ENCODE peak calls at places on chromosome 1, in nine cellular contexts. One of them, this sample, is unnamed. For H3K27me3 and H3K4me1, the result is how much of the 10 kb centered on the place peaks cover.

GRCh38 chr1:111469539-111469938 is 4.2 kb upstream of the C1orf162 start:
- DNase-seq in H9: no peak
- DNase-seq in uterus: no peak
- DNase-seq in astrocyte: no peak
- DNase-seq in K562: no peak
- DNase-seq in left ventricle myocardium inferior: no peak
- DNase-seq in CD8-positive, alpha-beta memory T cell: no peak
- DNase-seq in right lobe of liver: no peak
- DNase-seq in CD8-positive, alpha-beta T cell: no peak
- DNase-seq in this sample: no peak

GRCh38 chr1:5938068-5938740 is 54.0 kb downstream of the NPHP4 start:
- DNase-seq in H9: peak
- DNase-seq in uterus: no peak
- DNase-seq in astrocyte: peak
- DNase-seq in K562: no peak
- DNase-seq in left ventricle myocardium inferior: no peak
- DNase-seq in CD8-positive, alpha-beta memory T cell: no peak
- DNase-seq in right lobe of liver: no peak
- DNase-seq in CD8-positive, alpha-beta T cell: no peak
- DNase-seq in this sample: peak

GRCh38 chr1:14737561-14738094 is 139.1 kb downstream of the KAZN start:
- DNase-seq in H9: no peak
- DNase-seq in uterus: no peak
- DNase-seq in astrocyte: no peak
- DNase-seq in K562: peak
- DNase-seq in left ventricle myocardium inferior: no peak
- DNase-seq in CD8-positive, alpha-beta memory T cell: no peak
- DNase-seq in right lobe of liver: no peak
- DNase-seq in CD8-positive, alpha-beta T cell: no peak
- DNase-seq in this sample: peak

GRCh38 chr1:26932536-26932935 is 11.0 kb downstream of the NUDC start:
- DNase-seq in H9: no peak
- DNase-seq in uterus: no peak
- DNase-seq in astrocyte: no peak
- DNase-seq in K562: no peak
- DNase-seq in left ventricle myocardium inferior: no peak
- DNase-seq in CD8-positive, alpha-beta memory T cell: no peak
- DNase-seq in right lobe of liver: no peak
- DNase-seq in CD8-positive, alpha-beta T cell: no peak
- DNase-seq in this sample: no peak

GRCh38 chr1:153525088-153525713 is 10.6 kb downstream of the S100A6 start:
- DNase-seq in H9: no peak
- DNase-seq in uterus: peak
- DNase-seq in astrocyte: no peak
- DNase-seq in K562: no peak
- DNase-seq in left ventricle myocardium inferior: no peak
- DNase-seq in CD8-positive, alpha-beta memory T cell: no peak
- DNase-seq in right lobe of liver: no peak
- DNase-seq in CD8-positive, alpha-beta T cell: no peak
- DNase-seq in this sample: peak

GRCh38 chr1:208179850-208180416 is 64.3 kb downstream of the PLXNA2 start:
- DNase-seq in H9: no peak
- DNase-seq in uterus: no peak
- DNase-seq in astrocyte: no peak
- DNase-seq in K562: no peak
- DNase-seq in left ventricle myocardium inferior: no peak
- DNase-seq in CD8-positive, alpha-beta memory T cell: no peak
- DNase-seq in right lobe of liver: no peak
- DNase-seq in CD8-positive, alpha-beta T cell: no peak
- DNase-seq in this sample: no peak

GRCh38 chr1:151972533-151973270 is 21.0 kb downstream of the S100A10 start:
- DNase-seq in H9: peak
- DNase-seq in uterus: peak
- DNase-seq in astrocyte: peak
- DNase-seq in K562: peak
- DNase-seq in left ventricle myocardium inferior: no peak
- DNase-seq in CD8-positive, alpha-beta memory T cell: no peak
- DNase-seq in right lobe of liver: no peak
- DNase-seq in CD8-positive, alpha-beta T cell: no peak
- DNase-seq in this sample: peak

GRCh38 chr1:211172657-211173056 is 38.7 kb upstream of the KCNH1 start:
- DNase-seq in H9: no peak
- DNase-seq in uterus: no peak
- DNase-seq in astrocyte: no peak
- DNase-seq in K562: no peak
- DNase-seq in left ventricle myocardium inferior: no peak
- DNase-seq in CD8-positive, alpha-beta memory T cell: no peak
- DNase-seq in right lobe of liver: no peak
- DNase-seq in CD8-positive, alpha-beta T cell: no peak
- DNase-seq in this sample: no peak

GRCh38 chr1:67304023-67304422 is 3.6 kb upstream of the IL12RB2 start:
- DNase-seq in H9: no peak
- DNase-seq in uterus: no peak
- DNase-seq in astrocyte: no peak
- DNase-seq in K562: no peak
- DNase-seq in left ventricle myocardium inferior: no peak
- DNase-seq in CD8-positive, alpha-beta memory T cell: no peak
- DNase-seq in right lobe of liver: no peak
- DNase-seq in CD8-positive, alpha-beta T cell: no peak
- DNase-seq in this sample: no peak
- H3K27me3 ChIP-seq in H9: under half
- H3K27me3 ChIP-seq in uterus: under half
- H3K27me3 ChIP-seq in astrocyte: under half
- H3K27me3 ChIP-seq in K562: under half
- H3K27me3 ChIP-seq in left ventricle myocardium inferior: under half
- H3K27me3 ChIP-seq in CD8-positive, alpha-beta memory T cell: under half
- H3K27me3 ChIP-seq in right lobe of liver: under half
- H3K27me3 ChIP-seq in CD8-positive, alpha-beta T cell: under half
- H3K27me3 ChIP-seq in this sample: under half

GRCh38 chr1:150572918-150573647 is 6.3 kb downstream of the MCL1 start:
- DNase-seq in H9: peak
- DNase-seq in uterus: no peak
- DNase-seq in astrocyte: no peak
- DNase-seq in K562: no peak
- DNase-seq in left ventricle myocardium inferior: no peak
- DNase-seq in CD8-positive, alpha-beta memory T cell: no peak
- DNase-seq in right lobe of liver: no peak
- DNase-seq in CD8-positive, alpha-beta T cell: no peak
- DNase-seq in this sample: no peak
- H3K27ac ChIP-seq in H9: peak
- H3K27ac ChIP-seq in uterus: peak
- H3K27ac ChIP-seq in astrocyte: peak
- H3K27ac ChIP-seq in K562: no peak
- H3K27ac ChIP-seq in left ventricle myocardium inferior: peak
- H3K27ac ChIP-seq in CD8-positive, alpha-beta memory T cell: no peak
- H3K27ac ChIP-seq in right lobe of liver: peak
- H3K27ac ChIP-seq in CD8-positive, alpha-beta T cell: peak
- H3K27ac ChIP-seq in this sample: peak

DNA sequence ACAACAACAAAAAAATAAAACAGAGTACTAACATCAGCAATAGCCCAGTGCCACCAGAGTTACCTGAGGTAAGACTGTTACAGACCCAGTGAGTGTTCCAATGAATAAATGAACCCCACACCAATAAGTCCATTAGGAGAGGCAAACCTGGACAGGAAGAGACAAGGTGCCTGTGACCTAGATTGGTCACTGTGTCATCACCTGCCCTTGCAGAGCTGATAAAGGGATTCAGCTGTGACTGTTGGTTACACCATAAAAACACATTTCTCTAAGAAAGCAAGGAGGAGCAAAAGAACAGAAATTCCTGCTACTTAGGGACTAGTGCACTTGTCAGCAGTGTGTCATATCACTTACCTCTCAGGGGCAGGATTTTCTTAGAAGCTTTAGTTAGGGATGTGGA is 37.5 kb downstream of the CD2 start:
- DNase-seq in H9: no peak
- DNase-seq in uterus: no peak
- DNase-seq in astrocyte: no peak
- DNase-seq in K562: no peak
- DNase-seq in left ventricle myocardium inferior: no peak
- DNase-seq in CD8-positive, alpha-beta memory T cell: no peak
- DNase-seq in right lobe of liver: no peak
- DNase-seq in CD8-positive, alpha-beta T cell: no peak
- DNase-seq in this sample: no peak
- H3K4me1 ChIP-seq in H9: under half
- H3K4me1 ChIP-seq in uterus: under half
- H3K4me1 ChIP-seq in astrocyte: under half
- H3K4me1 ChIP-seq in K562: under half
- H3K4me1 ChIP-seq in left ventricle myocardium inferior: under half
- H3K4me1 ChIP-seq in CD8-positive, alpha-beta memory T cell: under half
- H3K4me1 ChIP-seq in right lobe of liver: under half
- H3K4me1 ChIP-seq in CD8-positive, alpha-beta T cell: under half
- H3K4me1 ChIP-seq in this sample: under half

GRCh38 chr1:220886470-220887201 is 7.4 kb downstream of the HLX start:
- DNase-seq in H9: no peak
- DNase-seq in uterus: no peak
- DNase-seq in astrocyte: no peak
- DNase-seq in K562: no peak
- DNase-seq in left ventricle myocardium inferior: no peak
- DNase-seq in CD8-positive, alpha-beta memory T cell: no peak
- DNase-seq in right lobe of liver: no peak
- DNase-seq in CD8-positive, alpha-beta T cell: no peak
- DNase-seq in this sample: no peak
- H3K27me3 ChIP-seq in H9: half or more
- H3K27me3 ChIP-seq in uterus: under half
- H3K27me3 ChIP-seq in astrocyte: half or more
- H3K27me3 ChIP-seq in K562: half or more
- H3K27me3 ChIP-seq in left ventricle myocardium inferior: half or more
- H3K27me3 ChIP-seq in CD8-positive, alpha-beta memory T cell: under half
- H3K27me3 ChIP-seq in right lobe of liver: under half
- H3K27me3 ChIP-seq in CD8-positive, alpha-beta T cell: under half
- H3K27me3 ChIP-seq in this sample: under half

GRCh38 chr1:35080171-35080854 is 1.1 kb downstream of the ZMYM1 start:
- DNase-seq in H9: no peak
- DNase-seq in uterus: no peak
- DNase-seq in astrocyte: no peak
- DNase-seq in K562: peak
- DNase-seq in left ventricle myocardium inferior: no peak
- DNase-seq in CD8-positive, alpha-beta memory T cell: no peak
- DNase-seq in right lobe of liver: no peak
- DNase-seq in CD8-positive, alpha-beta T cell: no peak
- DNase-seq in this sample: no peak
- H3K27ac ChIP-seq in H9: no peak
- H3K27ac ChIP-seq in uterus: peak
- H3K27ac ChIP-seq in astrocyte: no peak
- H3K27ac ChIP-seq in K562: peak
- H3K27ac ChIP-seq in left ventricle myocardium inferior: peak
- H3K27ac ChIP-seq in CD8-positive, alpha-beta memory T cell: peak
- H3K27ac ChIP-seq in right lobe of liver: peak
- H3K27ac ChIP-seq in CD8-positive, alpha-beta T cell: no peak
- H3K27ac ChIP-seq in this sample: no peak

This sample was measured in testis.